ENCODE peak calls at places on chromosomes 2 and 18, in ten cellular contexts. One of them, this sample, is unnamed.

GRCh38 chr2:97699765-97700444 is 13.5 kb upstream of the ZAP70 start:
- DNase-seq in kidney: no peak
- DNase-seq in upper lobe of left lung: no peak
- DNase-seq in AG09309: peak
- DNase-seq in heart right ventricle: no peak
- DNase-seq in colonic mucosa: peak
- DNase-seq in thoracic aorta: no peak
- DNase-seq in OCI-LY7: peak
- DNase-seq in BJ: no peak
- DNase-seq in cardiac fibroblast: peak
- DNase-seq in this sample: no peak

GRCh38 chr2:209680596-209680995 is 91.0 kb upstream of the UNC80 start:
- DNase-seq in kidney: no peak
- DNase-seq in upper lobe of left lung: no peak
- DNase-seq in AG09309: no peak
- DNase-seq in heart right ventricle: no peak
- DNase-seq in colonic mucosa: no peak
- DNase-seq in thoracic aorta: no peak
- DNase-seq in OCI-LY7: no peak
- DNase-seq in BJ: no peak
- DNase-seq in cardiac fibroblast: no peak
- DNase-seq in this sample: no peak

GRCh38 chr2:236533343-236533742 is 36.3 kb upstream of the ACKR3 start:
- DNase-seq in kidney: no peak
- DNase-seq in upper lobe of left lung: no peak
- DNase-seq in AG09309: no peak
- DNase-seq in heart right ventricle: no peak
- DNase-seq in colonic mucosa: no peak
- DNase-seq in thoracic aorta: no peak
- DNase-seq in OCI-LY7: no peak
- DNase-seq in BJ: no peak
- DNase-seq in cardiac fibroblast: no peak
- DNase-seq in this sample: no peak

GRCh38 chr18:42636309-42636708 is 479.2 kb downstream of the RIT2 start:
- DNase-seq in kidney: no peak
- DNase-seq in upper lobe of left lung: no peak
- DNase-seq in AG09309: no peak
- DNase-seq in heart right ventricle: no peak
- DNase-seq in colonic mucosa: no peak
- DNase-seq in thoracic aorta: no peak
- DNase-seq in OCI-LY7: no peak
- DNase-seq in BJ: no peak
- DNase-seq in cardiac fibroblast: no peak
- DNase-seq in this sample: no peak

GRCh38 chr2:149100739-149101699 is 62.5 kb downstream of the LYPD6B start:
- DNase-seq in kidney: no peak
- DNase-seq in upper lobe of left lung: no peak
- DNase-seq in AG09309: no peak
- DNase-seq in heart right ventricle: no peak
- DNase-seq in colonic mucosa: no peak
- DNase-seq in thoracic aorta: no peak
- DNase-seq in OCI-LY7: no peak
- DNase-seq in BJ: no peak
- DNase-seq in cardiac fibroblast: no peak
- DNase-seq in this sample: no peak

GRCh38 chr2:5839563-5839962 is 147.4 kb downstream of the SOX11 start:
- DNase-seq in kidney: no peak
- DNase-seq in upper lobe of left lung: no peak
- DNase-seq in AG09309: no peak
- DNase-seq in heart right ventricle: no peak
- DNase-seq in colonic mucosa: no peak
- DNase-seq in thoracic aorta: no peak
- DNase-seq in OCI-LY7: no peak
- DNase-seq in BJ: no peak
- DNase-seq in cardiac fibroblast: no peak
- DNase-seq in this sample: no peak

GRCh38 chr2:216546646-216547403 is 48.2 kb downstream of the RPL37A start:
- DNase-seq in kidney: no peak
- DNase-seq in upper lobe of left lung: no peak
- DNase-seq in AG09309: no peak
- DNase-seq in heart right ventricle: no peak
- DNase-seq in colonic mucosa: no peak
- DNase-seq in thoracic aorta: peak
- DNase-seq in OCI-LY7: no peak
- DNase-seq in BJ: no peak
- DNase-seq in cardiac fibroblast: peak
- DNase-seq in this sample: no peak

GRCh38 chr2:1609706-1610485 is 134.4 kb downstream of the PXDN start:
- DNase-seq in kidney: peak
- DNase-seq in upper lobe of left lung: no peak
- DNase-seq in AG09309: no peak
- DNase-seq in heart right ventricle: no peak
- DNase-seq in colonic mucosa: no peak
- DNase-seq in thoracic aorta: no peak
- DNase-seq in OCI-LY7: peak
- DNase-seq in BJ: no peak
- DNase-seq in cardiac fibroblast: no peak
- DNase-seq in this sample: no peak

GRCh38 chr2:29632018-29632417 is 289.4 kb downstream of the ALK start:
- DNase-seq in kidney: no peak
- DNase-seq in upper lobe of left lung: no peak
- DNase-seq in AG09309: no peak
- DNase-seq in heart right ventricle: no peak
- DNase-seq in colonic mucosa: no peak
- DNase-seq in thoracic aorta: no peak
- DNase-seq in OCI-LY7: no peak
- DNase-seq in BJ: no peak
- DNase-seq in cardiac fibroblast: peak
- DNase-seq in this sample: no peak

GRCh38 chr2:118852605-118853128 is 5.2 kb upstream of the EN1 start:
- DNase-seq in kidney: no peak
- DNase-seq in upper lobe of left lung: no peak
- DNase-seq in AG09309: no peak
- DNase-seq in heart right ventricle: no peak
- DNase-seq in colonic mucosa: no peak
- DNase-seq in thoracic aorta: no peak
- DNase-seq in OCI-LY7: no peak
- DNase-seq in BJ: no peak
- DNase-seq in cardiac fibroblast: no peak
- DNase-seq in this sample: no peak

GRCh38 chr18:11246466-11246865 is 97.1 kb upstream of the PIEZO2 start:
- DNase-seq in kidney: no peak
- DNase-seq in upper lobe of left lung: no peak
- DNase-seq in AG09309: no peak
- DNase-seq in heart right ventricle: no peak
- DNase-seq in colonic mucosa: no peak
- DNase-seq in thoracic aorta: no peak
- DNase-seq in OCI-LY7: no peak
- DNase-seq in BJ: no peak
- DNase-seq in cardiac fibroblast: peak
- DNase-seq in this sample: no peak

GRCh38 chr2:53211201-53211774 is 556.3 kb upstream of the CHAC2 start:
- DNase-seq in kidney: no peak
- DNase-seq in upper lobe of left lung: no peak
- DNase-seq in AG09309: no peak
- DNase-seq in heart right ventricle: no peak
- DNase-seq in colonic mucosa: no peak
- DNase-seq in thoracic aorta: no peak
- DNase-seq in OCI-LY7: no peak
- DNase-seq in BJ: no peak
- DNase-seq in cardiac fibroblast: no peak
- DNase-seq in this sample: no peak

GRCh38 chr2:53209679-53210473 is 557.7 kb upstream of the CHAC2 start:
- DNase-seq in kidney: no peak
- DNase-seq in upper lobe of left lung: no peak
- DNase-seq in AG09309: no peak
- DNase-seq in heart right ventricle: no peak
- DNase-seq in colonic mucosa: no peak
- DNase-seq in thoracic aorta: no peak
- DNase-seq in OCI-LY7: no peak
- DNase-seq in BJ: no peak
- DNase-seq in cardiac fibroblast: no peak
- DNase-seq in this sample: no peak

GRCh38 chr2:53208815-53209214 is 558.8 kb upstream of the CHAC2 start:
- DNase-seq in kidney: no peak
- DNase-seq in upper lobe of left lung: no peak
- DNase-seq in AG09309: no peak
- DNase-seq in heart right ventricle: no peak
- DNase-seq in colonic mucosa: no peak
- DNase-seq in thoracic aorta: no peak
- DNase-seq in OCI-LY7: no peak
- DNase-seq in BJ: no peak
- DNase-seq in cardiac fibroblast: no peak
- DNase-seq in this sample: no peak

GRCh38 chr2:53210538-53210937 is 557.1 kb upstream of the CHAC2 start:
- DNase-seq in kidney: no peak
- DNase-seq in upper lobe of left lung: no peak
- DNase-seq in AG09309: no peak
- DNase-seq in heart right ventricle: no peak
- DNase-seq in colonic mucosa: no peak
- DNase-seq in thoracic aorta: no peak
- DNase-seq in OCI-LY7: peak
- DNase-seq in BJ: no peak
- DNase-seq in cardiac fibroblast: peak
- DNase-seq in this sample: no peak
- TF ChIP-seq CTCF in kidney: no peak
- TF ChIP-seq CTCF in upper lobe of left lung: no peak
- TF ChIP-seq CTCF in AG09309: peak
- TF ChIP-seq CTCF in heart right ventricle: peak
- TF ChIP-seq CTCF in colonic mucosa: no peak
- TF ChIP-seq CTCF in thoracic aorta: no peak
- TF ChIP-seq CTCF in OCI-LY7: no peak
- TF ChIP-seq CTCF in BJ: no peak
- TF ChIP-seq CTCF in cardiac fibroblast: peak
- TF ChIP-seq CTCF in this sample: no peak

GRCh38 chr18:32550958-32551357 is 80.3 kb upstream of the GAREM1 start:
- DNase-seq in kidney: no peak
- DNase-seq in upper lobe of left lung: no peak
- DNase-seq in AG09309: no peak
- DNase-seq in heart right ventricle: no peak
- DNase-seq in colonic mucosa: no peak
- DNase-seq in thoracic aorta: no peak
- DNase-seq in OCI-LY7: no peak
- DNase-seq in BJ: no peak
- DNase-seq in cardiac fibroblast: no peak
- DNase-seq in this sample: no peak
- TF ChIP-seq CTCF in kidney: peak
- TF ChIP-seq CTCF in upper lobe of left lung: no peak
- TF ChIP-seq CTCF in AG09309: peak
- TF ChIP-seq CTCF in heart right ventricle: no peak
- TF ChIP-seq CTCF in colonic mucosa: no peak
- TF ChIP-seq CTCF in thoracic aorta: no peak
- TF ChIP-seq CTCF in OCI-LY7: no peak
- TF ChIP-seq CTCF in BJ: no peak
- TF ChIP-seq CTCF in cardiac fibroblast: peak
- TF ChIP-seq CTCF in this sample: no peak

GRCh38 chr2:8543412-8544167 is 138.3 kb upstream of the ID2 start:
- DNase-seq in kidney: peak
- DNase-seq in upper lobe of left lung: peak
- DNase-seq in AG09309: peak
- DNase-seq in heart right ventricle: peak
- DNase-seq in colonic mucosa: peak
- DNase-seq in thoracic aorta: peak
- DNase-seq in OCI-LY7: peak
- DNase-seq in BJ: peak
- DNase-seq in cardiac fibroblast: peak
- DNase-seq in this sample: peak

GRCh38 chr2:8546319-8547283 is 135.3 kb upstream of the ID2 start:
- DNase-seq in kidney: peak
- DNase-seq in upper lobe of left lung: no peak
- DNase-seq in AG09309: no peak
- DNase-seq in heart right ventricle: no peak
- DNase-seq in colonic mucosa: peak
- DNase-seq in thoracic aorta: no peak
- DNase-seq in OCI-LY7: peak
- DNase-seq in BJ: no peak
- DNase-seq in cardiac fibroblast: no peak
- DNase-seq in this sample: no peak

GRCh38 chr2:8545676-8546318 is 136.1 kb upstream of the ID2 start:
- DNase-seq in kidney: no peak
- DNase-seq in upper lobe of left lung: no peak
- DNase-seq in AG09309: no peak
- DNase-seq in heart right ventricle: no peak
- DNase-seq in colonic mucosa: peak
- DNase-seq in thoracic aorta: no peak
- DNase-seq in OCI-LY7: no peak
- DNase-seq in BJ: no peak
- DNase-seq in cardiac fibroblast: no peak
- DNase-seq in this sample: no peak

GRCh38 chr2:8544168-8544785 is 137.6 kb upstream of the ID2 start:
- DNase-seq in kidney: no peak
- DNase-seq in upper lobe of left lung: no peak
- DNase-seq in AG09309: no peak
- DNase-seq in heart right ventricle: no peak
- DNase-seq in colonic mucosa: no peak
- DNase-seq in thoracic aorta: no peak
- DNase-seq in OCI-LY7: no peak
- DNase-seq in BJ: no peak
- DNase-seq in cardiac fibroblast: no peak
- DNase-seq in this sample: no peak

GRCh38 chr2:8544786-8545631 is 136.8 kb upstream of the ID2 start:
- DNase-seq in kidney: peak
- DNase-seq in upper lobe of left lung: peak
- DNase-seq in AG09309: peak
- DNase-seq in heart right ventricle: peak
- DNase-seq in colonic mucosa: peak
- DNase-seq in thoracic aorta: no peak
- DNase-seq in OCI-LY7: peak
- DNase-seq in BJ: peak
- DNase-seq in cardiac fibroblast: peak
- DNase-seq in this sample: peak
- TF ChIP-seq CTCF in kidney: no peak
- TF ChIP-seq CTCF in upper lobe of left lung: peak
- TF ChIP-seq CTCF in AG09309: peak
- TF ChIP-seq CTCF in heart right ventricle: peak
- TF ChIP-seq CTCF in colonic mucosa: no peak
- TF ChIP-seq CTCF in thoracic aorta: no peak
- TF ChIP-seq CTCF in OCI-LY7: peak
- TF ChIP-seq CTCF in BJ: peak
- TF ChIP-seq CTCF in cardiac fibroblast: peak
- TF ChIP-seq CTCF in this sample: no peak

DNA sequence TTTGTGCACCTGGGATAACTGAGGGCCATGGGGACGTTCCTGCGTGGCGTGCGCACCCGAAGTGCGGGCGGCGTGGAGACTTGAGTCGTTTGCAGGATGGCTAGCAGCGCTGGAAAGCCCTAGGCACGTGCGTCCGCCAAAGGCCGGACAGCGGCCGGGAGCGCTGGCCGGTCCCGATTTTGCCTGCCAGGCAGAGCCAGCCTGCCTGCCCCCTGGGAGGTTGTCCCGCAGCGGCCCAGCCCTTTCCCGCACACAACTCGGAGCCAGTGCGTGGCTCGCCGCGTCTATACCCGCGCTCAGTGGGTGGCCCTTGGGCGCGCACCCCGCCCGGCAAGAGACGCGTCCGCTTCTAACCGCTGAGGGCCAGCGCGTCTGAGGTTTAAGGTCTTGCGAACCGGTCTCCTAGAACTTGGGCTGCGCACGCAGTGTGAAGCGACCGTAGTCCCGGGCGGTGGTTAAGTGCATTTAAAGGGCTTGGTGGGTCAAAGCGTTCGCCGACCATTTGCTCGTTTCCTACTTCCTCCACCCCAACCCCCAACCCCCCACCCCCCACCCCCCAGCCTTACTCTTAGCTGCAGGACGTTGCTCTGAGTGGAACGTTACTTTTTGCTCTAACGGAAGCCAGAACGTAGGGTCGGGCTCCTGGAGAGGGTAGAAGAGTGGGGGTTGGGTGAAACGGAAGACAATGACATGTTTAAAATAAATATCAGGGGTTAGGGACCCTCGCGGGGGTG is 627 bp downstream of the CDCA7 start:
- DNase-seq in kidney: peak
- DNase-seq in upper lobe of left lung: peak
- DNase-seq in AG09309: no peak
- DNase-seq in heart right ventricle: peak
- DNase-seq in colonic mucosa: peak
- DNase-seq in thoracic aorta: no peak
- DNase-seq in OCI-LY7: peak
- DNase-seq in BJ: no peak
- DNase-seq in cardiac fibroblast: peak
- DNase-seq in this sample: peak
- TF ChIP-seq CTCF in kidney: no peak
- TF ChIP-seq CTCF in upper lobe of left lung: no peak
- TF ChIP-seq CTCF in AG09309: no peak
- TF ChIP-seq CTCF in heart right ventricle: no peak
- TF ChIP-seq CTCF in colonic mucosa: no peak
- TF ChIP-seq CTCF in thoracic aorta: no peak
- TF ChIP-seq CTCF in OCI-LY7: no peak
- TF ChIP-seq CTCF in BJ: no peak
- TF ChIP-seq CTCF in cardiac fibroblast: no peak
- TF ChIP-seq CTCF in this sample: no peak